ENCODE peak calls at places on chromosomes 4 and X, in nine cellular contexts. A is foreskin fibroblast; H is fibroblast of the aortic adventitia; O is CD8-positive, alpha-beta memory T cell; C is skeletal muscle cell; V is GM12865; S is HFF-Myc; P is GM06990; Z is stomach. N is an unnamed sample.
A peak's percentile ranks its signal among the peaks of the same experiment; 100 is the strongest.

GRCh38 chr4:53362093-53362492 is 3.8 kb downstream of the SCFD2 start:
- DNase-seq in A (no peak), H (no peak), O (no peak), C (no peak), V (no peak), S (no peak), P (no peak), Z (no peak), N (no peak)

GRCh38 chr4:6425336-6425735 is 47.1 kb downstream of the PPP2R2C start:
- DNase-seq in A (no peak), H (no peak), O (peak; percentile 11), C (no peak), V (peak; percentile 32), S (no peak), P (no peak), Z (no peak), N (no peak)

GRCh38 chr4:27934881-27935280 is 1074.2 kb downstream of the STIM2 start:
- DNase-seq in A (no peak), H (no peak), O (no peak), C (no peak), V (no peak), S (no peak), P (no peak), Z (no peak), N (peak; percentile 30)

GRCh38 chrX:123736333-123736921 is 3.6 kb upstream of the THOC2 start:
- DNase-seq in A (peak; percentile 88), H (peak; percentile 71), O (no peak), C (peak; percentile 63), V (no peak), S (peak; percentile 22), P (no peak), Z (no peak), N (peak; percentile 75)

GRCh38 chrX:30887721-30888120 is 1.3 kb downstream of the TAB3 start:
- DNase-seq in A (no peak), H (no peak), O (no peak), C (no peak), V (no peak), S (no peak), P (no peak), Z (no peak), N (no peak)

GRCh38 chr4:56655209-56655626 is 25.9 kb downstream of the HOPX start:
- DNase-seq in A (peak; percentile 71), H (no peak), O (no peak), C (no peak), V (no peak), S (no peak), P (no peak), Z (no peak), N (no peak)

GRCh38 chrX:46837543-46838481 is 969 bp downstream of the RP2 start:
- DNase-seq in A (peak; percentile 53), H (peak; percentile 44), O (peak; percentile 62), C (no peak), V (peak; percentile 36), S (no peak), P (no peak), Z (no peak), N (peak; percentile 54)

GRCh38 chrX:115268421-115268820 is 21.1 kb upstream of the LUZP4 start:
- DNase-seq in A (no peak), H (no peak), O (no peak), C (no peak), V (peak; percentile 35), S (no peak), P (no peak), Z (no peak), N (peak; percentile 25)

GRCh38 chrX:14698770-14699169 is 169.4 kb downstream of the GLRA2 start:
- DNase-seq in A (no peak), H (no peak), O (no peak), C (no peak), V (no peak), S (no peak), P (no peak), Z (no peak), N (no peak)

GRCh38 chrX:14697453-14697852 is 168.1 kb downstream of the GLRA2 start:
- DNase-seq in A (peak; percentile 43), H (no peak), O (no peak), C (no peak), V (peak; percentile 40), S (peak; percentile 15), P (no peak), Z (peak; percentile 28), N (peak; percentile 7)

GRCh38 chrX:14694631-14695030 is 165.3 kb downstream of the GLRA2 start:
- DNase-seq in A (peak; percentile 24), H (peak; percentile 43), O (no peak), C (no peak), V (no peak), S (no peak), P (no peak), Z (no peak), N (peak; percentile 22)
- H3K4me3 ChIP-seq in A (no peak overlapping the region), H (no peak overlapping the region), O (no peak overlapping the region), C (no peak overlapping the region), V (no peak overlapping the region), S (no peak overlapping the region), P (no peak overlapping the region), Z (no peak overlapping the region), N (no peak overlapping the region)

DNA sequence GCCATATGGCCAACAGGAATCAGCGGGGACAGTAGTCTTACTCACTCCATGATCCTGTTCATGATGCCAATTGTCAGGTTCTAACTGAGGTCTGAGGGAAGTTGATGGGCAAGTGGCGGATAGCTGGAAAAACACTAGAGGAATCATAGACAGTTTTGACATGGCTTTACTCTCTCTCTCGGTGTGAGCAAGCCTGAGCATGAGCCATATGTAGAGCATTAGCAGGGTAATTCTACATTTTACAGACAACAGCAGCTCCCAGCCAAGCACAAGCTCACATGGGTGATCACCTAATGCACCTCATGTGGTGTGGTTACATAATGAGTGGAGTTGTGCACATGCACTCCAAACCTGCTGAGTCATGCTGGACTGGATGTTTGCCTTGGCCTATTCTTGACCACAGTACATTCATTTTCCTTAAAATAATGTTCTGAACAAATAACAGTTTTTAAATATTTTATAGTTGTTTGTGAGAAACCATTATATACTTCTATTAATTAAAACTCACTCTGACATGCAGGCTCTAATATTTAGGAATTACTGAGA is 429.2 kb downstream of the GPAT3 start:
- DNase-seq in A (peak; percentile 10), H (peak; percentile 64), O (no peak), C (peak; percentile 7), V (peak; percentile 6), S (no peak), P (peak; percentile 6), Z (no peak), N (peak; percentile 13)
- H3K4me3 ChIP-seq in A (no peak overlapping the region), H (no peak overlapping the region), O (no peak overlapping the region), C (no peak overlapping the region), V (no peak overlapping the region), S (no peak overlapping the region), P (no peak overlapping the region), Z (no peak overlapping the region), N (no peak overlapping the region)

GRCh38 chr4:17763352-17763890 is 18.0 kb downstream of the FAM184B start:
- DNase-seq in A (no peak), H (no peak), O (no peak), C (no peak), V (no peak), S (no peak), P (no peak), Z (no peak), N (no peak)

GRCh38 chr4:17761062-17761461 is 20.4 kb downstream of the FAM184B start:
- DNase-seq in A (no peak), H (no peak), O (no peak), C (no peak), V (no peak), S (no peak), P (no peak), Z (no peak), N (no peak)

GRCh38 chr4:17762705-17763104 is 18.7 kb downstream of the FAM184B start:
- DNase-seq in A (peak; percentile 54), H (peak; percentile 50), O (no peak), C (no peak), V (peak; percentile 43), S (no peak), P (no peak), Z (no peak), N (peak; percentile 37)

GRCh38 chr4:17758459-17758858 is 23.0 kb downstream of the FAM184B start:
- DNase-seq in A (no peak), H (no peak), O (no peak), C (no peak), V (no peak), S (no peak), P (no peak), Z (no peak), N (no peak)

DNA sequence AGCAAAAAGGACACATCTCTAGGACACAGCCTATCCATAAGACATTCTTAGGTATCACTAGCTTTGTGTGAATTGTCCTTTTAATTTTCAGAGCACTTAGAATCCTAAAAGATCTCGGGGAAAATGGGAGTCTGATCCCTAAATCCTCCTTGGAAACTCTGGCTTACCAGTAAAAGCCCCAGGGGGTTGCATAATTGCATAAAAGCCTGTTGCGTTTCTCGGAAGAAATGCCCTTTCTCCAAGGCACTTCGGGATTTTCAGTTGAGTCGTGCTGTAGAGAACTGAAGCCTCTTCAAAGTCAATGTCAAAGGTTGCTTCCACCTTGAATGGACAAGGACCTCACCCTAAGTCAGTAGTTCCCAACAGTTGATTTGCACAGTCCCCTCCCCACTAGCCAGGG is 20.8 kb downstream of the FAM184B start:
- DNase-seq in A (no peak), H (no peak), O (no peak), C (no peak), V (no peak), S (no peak), P (no peak), Z (no peak), N (no peak)
- H3K4me3 ChIP-seq in A (no peak overlapping the region), H (no peak overlapping the region), O (no peak overlapping the region), C (no peak overlapping the region), V (no peak overlapping the region), S (no peak overlapping the region), P (no peak overlapping the region), Z (no peak overlapping the region), N (no peak overlapping the region)

GRCh38 chr4:147823135-147823534 is 91.2 kb downstream of the ARHGAP10 start:
- DNase-seq in A (peak; percentile 60), H (peak; percentile 37), O (no peak), C (no peak), V (no peak), S (no peak), P (no peak), Z (no peak), N (peak; percentile 63)

GRCh38 chr4:147824316-147824715 is 92.4 kb downstream of the ARHGAP10 start:
- DNase-seq in A (no peak), H (no peak), O (no peak), C (no peak), V (no peak), S (no peak), P (no peak), Z (no peak), N (no peak)

GRCh38 chr4:147822128-147822527 is 90.2 kb downstream of the ARHGAP10 start:
- DNase-seq in A (peak; percentile 90), H (peak; percentile 99), O (no peak), C (peak; percentile 94), V (peak; percentile 45), S (no peak), P (no peak), Z (peak; percentile 95), N (peak; percentile 96)

GRCh38 chr4:147820975-147821374 is 89.1 kb downstream of the ARHGAP10 start:
- DNase-seq in A (no peak), H (no peak), O (no peak), C (no peak), V (no peak), S (no peak), P (no peak), Z (no peak), N (no peak)

DNA sequence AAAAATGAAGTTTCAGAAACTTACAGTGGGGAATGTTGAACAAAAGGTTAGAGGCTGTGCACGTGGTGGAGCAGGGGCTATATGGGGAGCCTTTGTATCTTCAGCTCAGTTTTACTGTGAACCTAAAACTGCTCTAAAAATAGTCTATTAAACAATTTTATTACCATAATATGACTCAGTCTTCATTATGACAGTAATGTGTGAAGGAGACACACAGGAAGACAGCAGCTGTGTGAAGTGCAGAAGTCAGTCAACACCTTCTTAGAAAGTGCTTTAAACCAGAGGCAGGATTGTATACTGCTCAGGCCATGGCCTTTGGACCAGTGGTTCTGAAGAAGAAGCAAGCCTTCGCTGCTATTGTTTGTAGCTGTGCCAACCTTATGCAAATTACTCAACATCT is 89.7 kb downstream of the ARHGAP10 start:
- DNase-seq in A (no peak), H (no peak), O (no peak), C (no peak), V (peak; percentile 76), S (no peak), P (peak; percentile 20), Z (no peak), N (peak; percentile 57)
- H3K4me3 ChIP-seq in A (no peak overlapping the region), H (no peak overlapping the region), O (no peak overlapping the region), C (no peak overlapping the region), V (no peak overlapping the region), S (no peak overlapping the region), P (no peak overlapping the region), Z (no peak overlapping the region), N (no peak overlapping the region)

N was measured in fibroblast of villous mesenchyme.